ENCODE peak calls at places on chromosomes 7 and 10, in eight cellular contexts. M is HL-60; E is esophagus squamous epithelium; O is effector memory CD4-positive, alpha-beta T cell; Y is foreskin fibroblast; C is OCI-LY7; N is GM12865; D is transverse colon. G is an unnamed sample.

GRCh38 chr10:85124592-85124991 is 796.2 kb downstream of the CCSER2 start:
- DNase-seq in M (no peak), E (no peak), O (no peak), Y (no peak), C (no peak), N (no peak), D (no peak), G (no peak)

GRCh38 chr10:38605153-38605661 is 511.1 kb downstream of the ZNF37A start:
- DNase-seq in M (no peak), E (no peak), O (no peak), Y (no peak), C (no peak), N (no peak), D (no peak), G (no peak)

GRCh38 chr10:132397671-132398565 is 918 bp downstream of the PWWP2B start:
- DNase-seq in M (no peak), E (no peak), O (no peak), Y (peak), C (peak), N (peak), D (peak), G (peak)

GRCh38 chr7:132270517-132270916 is 305.8 kb downstream of the PLXNA4 start:
- DNase-seq in M (no peak), E (no peak), O (no peak), Y (no peak), C (no peak), N (no peak), D (no peak), G (peak)

GRCh38 chr10:85508159-85508558 is 858.4 kb downstream of the GRID1 start:
- DNase-seq in M (no peak), E (no peak), O (no peak), Y (no peak), C (no peak), N (no peak), D (no peak), G (no peak)

GRCh38 chr7:82442492-82443043 is 1.0 kb downstream of the CACNA2D1 start:
- DNase-seq in M (no peak), E (no peak), O (no peak), Y (peak), C (no peak), N (no peak), D (no peak), G (no peak)

GRCh38 chr7:90570373-90570959 is 25.7 kb upstream of the CDK14 start:
- DNase-seq in M (no peak), E (no peak), O (no peak), Y (peak), C (no peak), N (no peak), D (no peak), G (no peak)

GRCh38 chr7:140316165-140316661 is 82.1 kb downstream of the SLC37A3 start:
- DNase-seq in M (no peak), E (no peak), O (no peak), Y (peak), C (no peak), N (no peak), D (peak), G (no peak)

GRCh38 chr10:116594525-116595035 is 3.8 kb downstream of the PNLIPRP1 start:
- DNase-seq in M (no peak), E (no peak), O (no peak), Y (no peak), C (no peak), N (no peak), D (no peak), G (no peak)

GRCh38 chr10:934746-935406 is 3.4 kb upstream of the LARP4B start:
- DNase-seq in M (no peak), E (no peak), O (no peak), Y (no peak), C (peak), N (no peak), D (no peak), G (no peak)

GRCh38 chr10:79457256-79457785 is 11.9 kb upstream of the ZCCHC24 start:
- DNase-seq in M (no peak), E (no peak), O (no peak), Y (no peak), C (no peak), N (no peak), D (no peak), G (no peak)

GRCh38 chr10:43843331-43844101 is 194.8 kb upstream of the ZNF32 start:
- DNase-seq in M (no peak), E (no peak), O (no peak), Y (peak), C (no peak), N (no peak), D (no peak), G (no peak)

GRCh38 chr10:24349379-24350110 is 140.6 kb downstream of the KIAA1217 start:
- DNase-seq in M (no peak), E (no peak), O (no peak), Y (peak), C (no peak), N (no peak), D (no peak), G (no peak)

GRCh38 chr7:158486919-158487318 is 100.7 kb downstream of the PTPRN2 start:
- DNase-seq in M (no peak), E (no peak), O (no peak), Y (no peak), C (no peak), N (no peak), D (no peak), G (no peak)

GRCh38 chr7:151060416-151061234 is 1.2 kb downstream of the SLC4A2 start:
- DNase-seq in M (no peak), E (no peak), O (no peak), Y (peak), C (peak), N (no peak), D (peak), G (no peak)

GRCh38 chr10:126391162-126391880 is 3.0 kb upstream of the ADAM12 start:
- DNase-seq in M (no peak), E (no peak), O (no peak), Y (peak), C (no peak), N (no peak), D (no peak), G (no peak)

GRCh38 chr7:3879337-3880054 is 578.4 kb downstream of the SDK1 start:
- DNase-seq in M (no peak), E (no peak), O (no peak), Y (no peak), C (no peak), N (no peak), D (no peak), G (no peak)

GRCh38 chr7:155993420-155994252 is 181.4 kb upstream of the SHH start:
- DNase-seq in M (no peak), E (no peak), O (no peak), Y (no peak), C (no peak), N (no peak), D (no peak), G (no peak)

GRCh38 chr10:33743429-33743857 is 409.0 kb upstream of the NRP1 start:
- DNase-seq in M (no peak), E (no peak), O (no peak), Y (no peak), C (no peak), N (peak), D (peak), G (no peak)

GRCh38 chr10:23438547-23439451 is at the start of gene OTUD1:
- DNase-seq in M (peak), E (peak), O (peak), Y (peak), C (peak), N (peak), D (peak), G (peak)

GRCh38 chr10:11958956-11959355 is 83.7 kb downstream of the UPF2 start:
- DNase-seq in M (no peak), E (no peak), O (no peak), Y (no peak), C (no peak), N (no peak), D (no peak), G (no peak)

GRCh38 chr10:79938728-79939380 is 10.1 kb downstream of the SFTPD start:
- DNase-seq in M (peak), E (no peak), O (no peak), Y (no peak), C (peak), N (peak), D (peak), G (no peak)

GRCh38 chr7:70696139-70696782 is 435.7 kb upstream of the GALNT17 start:
- DNase-seq in M (no peak), E (no peak), O (no peak), Y (no peak), C (peak), N (peak), D (no peak), G (no peak)

GRCh38 chr7:148286150-148286549 is 304.4 kb upstream of the C7orf33 start:
- DNase-seq in M (no peak), E (no peak), O (no peak), Y (no peak), C (peak), N (no peak), D (no peak), G (no peak)

GRCh38 chr7:30113144-30113543 is 21.6 kb upstream of the MTURN start:
- DNase-seq in M (no peak), E (no peak), O (no peak), Y (no peak), C (no peak), N (no peak), D (no peak), G (no peak)

GRCh38 chr7:30115709-30116297 is 19.0 kb upstream of the MTURN start:
- DNase-seq in M (no peak), E (no peak), O (no peak), Y (no peak), C (no peak), N (no peak), D (no peak), G (no peak)

GRCh38 chr7:30116771-30117170 is 18.0 kb upstream of the MTURN start:
- DNase-seq in M (no peak), E (no peak), O (no peak), Y (peak), C (no peak), N (no peak), D (no peak), G (no peak)

GRCh38 chr7:30114536-30115258 is 20.1 kb upstream of the MTURN start:
- DNase-seq in M (no peak), E (no peak), O (no peak), Y (no peak), C (peak), N (peak), D (no peak), G (peak)

DNA sequence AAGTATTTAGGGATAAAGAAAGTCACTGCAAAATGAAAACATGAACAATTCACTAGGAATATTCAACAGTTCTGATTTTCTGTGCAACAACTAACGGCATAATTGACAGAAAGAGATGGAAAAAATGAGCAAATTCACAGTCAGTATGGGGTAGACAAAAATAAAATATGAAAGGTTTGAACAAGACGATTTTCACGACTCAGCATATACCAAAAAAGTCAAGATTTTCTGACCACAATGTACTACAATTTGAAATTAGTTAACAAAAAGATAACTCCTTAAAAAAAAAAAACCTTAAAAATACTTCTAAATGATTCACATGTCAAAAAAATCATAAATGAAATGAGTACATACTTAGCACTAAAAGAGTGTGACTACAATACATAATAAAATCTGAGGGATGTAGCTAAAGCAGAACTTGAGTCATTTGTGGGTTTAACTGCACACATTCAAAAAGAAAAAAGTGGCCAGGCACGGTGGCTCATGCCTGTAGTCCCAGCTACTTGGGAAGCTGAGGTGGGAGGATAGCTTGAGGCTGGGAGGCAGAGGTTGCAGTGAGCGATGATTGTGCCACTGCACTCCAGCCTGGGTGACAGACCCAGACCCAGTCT is 22.6 kb upstream of the MTURN start:
- DNase-seq in M (no peak), E (no peak), O (no peak), Y (no peak), C (no peak), N (no peak), D (no peak), G (no peak)
- H3K4me3 ChIP-seq in M (no peak), E (no peak), O (no peak), Y (no peak), C (no peak), N (no peak), D (no peak), G (no peak)

GRCh38 chr10:123147635-123148413 is at the start of gene HMX2:
- DNase-seq in M (no peak), E (no peak), O (no peak), Y (no peak), C (peak), N (peak), D (no peak), G (peak)
- H3K4me3 ChIP-seq in M (peak), E (peak), O (peak), Y (no peak), C (peak), N (peak), D (peak), G (peak)

GRCh38 chr7:32762321-32762669 is 129.3 kb downstream of the KBTBD2 start:
- DNase-seq in M (no peak), E (no peak), O (no peak), Y (no peak), C (no peak), N (no peak), D (no peak), G (no peak)
- H3K4me3 ChIP-seq in M (no peak), E (no peak), O (no peak), Y (no peak), C (no peak), N (no peak), D (no peak), G (no peak)

DNA sequence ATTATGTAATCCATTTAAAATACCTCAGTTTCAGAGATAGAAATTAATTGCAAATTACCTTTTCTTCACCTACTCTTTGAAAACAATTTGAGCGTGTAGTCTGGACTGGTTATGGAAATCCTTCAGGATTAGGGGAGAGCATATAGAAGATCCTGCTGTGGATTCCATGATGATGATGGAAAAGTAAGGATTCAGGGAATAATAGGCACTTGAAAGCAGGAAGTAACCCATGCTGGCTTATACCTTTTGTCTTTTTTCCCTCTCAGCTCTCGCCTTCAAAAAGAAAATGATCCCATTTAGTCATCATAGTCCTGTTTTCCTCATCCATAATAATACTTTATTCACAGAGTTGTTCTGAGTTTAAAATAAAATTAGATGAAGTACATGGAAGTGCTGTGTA is 4.4 kb downstream of the HBP1 start:
- DNase-seq in M (no peak), E (no peak), O (no peak), Y (no peak), C (no peak), N (no peak), D (no peak), G (no peak)
- H3K4me3 ChIP-seq in M (no peak), E (no peak), O (no peak), Y (no peak), C (no peak), N (peak), D (no peak), G (no peak)

DNA sequence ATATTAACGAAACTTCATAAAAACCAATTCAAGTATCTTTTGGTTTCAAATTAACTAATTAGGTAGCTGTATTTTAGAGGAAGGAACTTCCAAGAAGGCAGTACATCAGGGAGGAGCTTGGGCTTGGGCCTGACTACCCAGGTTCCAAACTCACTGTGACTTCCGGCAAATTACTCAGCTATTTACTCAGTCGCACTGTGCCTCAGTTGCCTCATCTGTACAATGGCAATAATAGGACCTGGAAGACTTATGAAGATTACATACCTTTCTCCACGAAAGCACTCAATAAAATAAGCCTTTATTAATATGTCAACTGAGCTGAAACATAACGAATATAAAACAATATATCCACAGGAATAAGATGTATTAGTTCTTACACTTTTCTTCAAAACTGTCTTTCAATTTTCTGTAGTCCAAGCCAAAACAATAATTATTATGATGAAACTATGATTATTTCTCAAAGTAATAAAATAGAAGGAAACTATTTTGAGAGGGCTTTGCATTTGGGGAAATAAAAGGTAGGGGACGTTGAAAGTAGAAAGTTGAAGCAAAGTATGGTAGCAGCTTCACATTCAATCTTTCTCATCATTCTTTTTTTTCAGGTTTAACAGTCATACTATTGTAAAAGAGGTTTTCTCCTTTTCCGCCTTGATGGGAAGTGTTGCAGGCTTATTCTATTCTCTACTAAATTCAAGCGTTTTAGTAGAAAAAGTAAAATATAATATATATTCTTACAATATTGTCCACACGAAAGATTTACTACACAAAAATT is 10.5 kb upstream of the EBLN1 start:
- DNase-seq in M (no peak), E (no peak), O (no peak), Y (no peak), C (no peak), N (no peak), D (no peak), G (no peak)
- H3K4me3 ChIP-seq in M (peak), E (peak), O (peak), Y (peak), C (peak), N (peak), D (peak), G (peak)

GRCh38 chr7:87941138-87941537 is 7.1 kb downstream of the ADAM22 start:
- DNase-seq in M (no peak), E (no peak), O (no peak), Y (no peak), C (no peak), N (no peak), D (no peak), G (no peak)

GRCh38 chr7:87933605-87933952 is 472 bp upstream of the ADAM22 start:
- DNase-seq in M (no peak), E (no peak), O (no peak), Y (no peak), C (peak), N (no peak), D (no peak), G (no peak)

GRCh38 chr7:87933953-87934698 is at the start of gene ADAM22:
- DNase-seq in M (peak), E (peak), O (peak), Y (peak), C (peak), N (peak), D (peak), G (peak)

GRCh38 chr7:87934699-87935372 is 785 bp downstream of the ADAM22 start:
- DNase-seq in M (no peak), E (no peak), O (no peak), Y (peak), C (peak), N (peak), D (peak), G (no peak)

GRCh38 chr7:87935373-87935706 is 1.3 kb downstream of the ADAM22 start:
- DNase-seq in M (no peak), E (no peak), O (no peak), Y (no peak), C (no peak), N (peak), D (no peak), G (no peak)
- H3K4me3 ChIP-seq in M (no peak), E (peak), O (peak), Y (peak), C (peak), N (peak), D (peak), G (no peak)